ENCODE peak calls at places on chromosomes 5 and 9, in nine cellular contexts. One of them, this sample, is unnamed.

GRCh38 chr5:77167695-77168111 is 42.8 kb upstream of the PDE8B start:
- DNase-seq in nephron progenitor cell: no peak
- DNase-seq in OCI-LY7: no peak
- DNase-seq in tibial nerve: no peak
- DNase-seq in fibroblast of lung: peak
- DNase-seq in fibroblast of villous mesenchyme: peak
- DNase-seq in colonic mucosa: no peak
- DNase-seq in CD4-positive, alpha-beta T cell: no peak
- DNase-seq in A549: peak
- DNase-seq in this sample: no peak

GRCh38 chr5:172010278-172010677 is 3.8 kb upstream of the FBXW11 start:
- DNase-seq in nephron progenitor cell: no peak
- DNase-seq in OCI-LY7: peak
- DNase-seq in tibial nerve: no peak
- DNase-seq in fibroblast of lung: peak
- DNase-seq in fibroblast of villous mesenchyme: peak
- DNase-seq in colonic mucosa: no peak
- DNase-seq in CD4-positive, alpha-beta T cell: no peak
- DNase-seq in A549: no peak
- DNase-seq in this sample: no peak

GRCh38 chr5:158943569-158943968 is 156.1 kb downstream of the EBF1 start:
- DNase-seq in nephron progenitor cell: no peak
- DNase-seq in OCI-LY7: no peak
- DNase-seq in tibial nerve: no peak
- DNase-seq in fibroblast of lung: no peak
- DNase-seq in fibroblast of villous mesenchyme: no peak
- DNase-seq in colonic mucosa: no peak
- DNase-seq in CD4-positive, alpha-beta T cell: no peak
- DNase-seq in A549: no peak
- DNase-seq in this sample: no peak

GRCh38 chr9:95225016-95225745 is 92.3 kb downstream of the FANCC start:
- DNase-seq in nephron progenitor cell: no peak
- DNase-seq in OCI-LY7: no peak
- DNase-seq in tibial nerve: no peak
- DNase-seq in fibroblast of lung: no peak
- DNase-seq in fibroblast of villous mesenchyme: peak
- DNase-seq in colonic mucosa: no peak
- DNase-seq in CD4-positive, alpha-beta T cell: no peak
- DNase-seq in A549: no peak
- DNase-seq in this sample: no peak

GRCh38 chr5:53249529-53249928 is 140.0 kb upstream of the MOCS2 start:
- DNase-seq in nephron progenitor cell: no peak
- DNase-seq in OCI-LY7: no peak
- DNase-seq in tibial nerve: no peak
- DNase-seq in fibroblast of lung: peak
- DNase-seq in fibroblast of villous mesenchyme: peak
- DNase-seq in colonic mucosa: no peak
- DNase-seq in CD4-positive, alpha-beta T cell: no peak
- DNase-seq in A549: peak
- DNase-seq in this sample: no peak

GRCh38 chr5:116454417-116454927 is 120.2 kb downstream of the SEMA6A start:
- DNase-seq in nephron progenitor cell: no peak
- DNase-seq in OCI-LY7: no peak
- DNase-seq in tibial nerve: no peak
- DNase-seq in fibroblast of lung: peak
- DNase-seq in fibroblast of villous mesenchyme: peak
- DNase-seq in colonic mucosa: no peak
- DNase-seq in CD4-positive, alpha-beta T cell: no peak
- DNase-seq in A549: no peak
- DNase-seq in this sample: peak

GRCh38 chr5:153151558-153151957 is 338.9 kb upstream of the GRIA1 start:
- DNase-seq in nephron progenitor cell: no peak
- DNase-seq in OCI-LY7: no peak
- DNase-seq in tibial nerve: no peak
- DNase-seq in fibroblast of lung: no peak
- DNase-seq in fibroblast of villous mesenchyme: no peak
- DNase-seq in colonic mucosa: no peak
- DNase-seq in CD4-positive, alpha-beta T cell: no peak
- DNase-seq in A549: no peak
- DNase-seq in this sample: no peak

GRCh38 chr5:140926903-140927573 is 939 bp downstream of the PCDHAC1 start:
- DNase-seq in nephron progenitor cell: peak
- DNase-seq in OCI-LY7: no peak
- DNase-seq in tibial nerve: no peak
- DNase-seq in fibroblast of lung: peak
- DNase-seq in fibroblast of villous mesenchyme: peak
- DNase-seq in colonic mucosa: no peak
- DNase-seq in CD4-positive, alpha-beta T cell: no peak
- DNase-seq in A549: no peak
- DNase-seq in this sample: no peak

GRCh38 chr5:172766287-172767104 is 4.5 kb downstream of the DUSP1 start:
- DNase-seq in nephron progenitor cell: no peak
- DNase-seq in OCI-LY7: no peak
- DNase-seq in tibial nerve: peak
- DNase-seq in fibroblast of lung: peak
- DNase-seq in fibroblast of villous mesenchyme: peak
- DNase-seq in colonic mucosa: no peak
- DNase-seq in CD4-positive, alpha-beta T cell: no peak
- DNase-seq in A549: no peak
- DNase-seq in this sample: no peak

GRCh38 chr5:6753851-6754250 is 40.6 kb downstream of the TENT4A start:
- DNase-seq in nephron progenitor cell: no peak
- DNase-seq in OCI-LY7: no peak
- DNase-seq in tibial nerve: no peak
- DNase-seq in fibroblast of lung: no peak
- DNase-seq in fibroblast of villous mesenchyme: no peak
- DNase-seq in colonic mucosa: no peak
- DNase-seq in CD4-positive, alpha-beta T cell: no peak
- DNase-seq in A549: no peak
- DNase-seq in this sample: no peak

GRCh38 chr5:3517331-3517730 is 78.3 kb upstream of the IRX1 start:
- DNase-seq in nephron progenitor cell: peak
- DNase-seq in OCI-LY7: no peak
- DNase-seq in tibial nerve: no peak
- DNase-seq in fibroblast of lung: no peak
- DNase-seq in fibroblast of villous mesenchyme: no peak
- DNase-seq in colonic mucosa: no peak
- DNase-seq in CD4-positive, alpha-beta T cell: no peak
- DNase-seq in A549: no peak
- DNase-seq in this sample: no peak

GRCh38 chr5:145978672-145979071 is 42.3 kb downstream of the SH3RF2 start:
- DNase-seq in nephron progenitor cell: no peak
- DNase-seq in OCI-LY7: no peak
- DNase-seq in tibial nerve: no peak
- DNase-seq in fibroblast of lung: peak
- DNase-seq in fibroblast of villous mesenchyme: no peak
- DNase-seq in colonic mucosa: peak
- DNase-seq in CD4-positive, alpha-beta T cell: no peak
- DNase-seq in A549: no peak
- DNase-seq in this sample: no peak

GRCh38 chr9:124267271-124267807 is 9.6 kb downstream of the NEK6 start:
- DNase-seq in nephron progenitor cell: no peak
- DNase-seq in OCI-LY7: peak
- DNase-seq in tibial nerve: peak
- DNase-seq in fibroblast of lung: peak
- DNase-seq in fibroblast of villous mesenchyme: peak
- DNase-seq in colonic mucosa: peak
- DNase-seq in CD4-positive, alpha-beta T cell: no peak
- DNase-seq in A549: peak
- DNase-seq in this sample: no peak

GRCh38 chr9:127927457-127928231 is 2.9 kb downstream of the PIP5KL1 start:
- DNase-seq in nephron progenitor cell: peak
- DNase-seq in OCI-LY7: peak
- DNase-seq in tibial nerve: no peak
- DNase-seq in fibroblast of lung: no peak
- DNase-seq in fibroblast of villous mesenchyme: no peak
- DNase-seq in colonic mucosa: peak
- DNase-seq in CD4-positive, alpha-beta T cell: peak
- DNase-seq in A549: no peak
- DNase-seq in this sample: no peak

GRCh38 chr9:105877719-105878118 is 183.4 kb downstream of the TMEM38B start:
- DNase-seq in nephron progenitor cell: no peak
- DNase-seq in OCI-LY7: no peak
- DNase-seq in tibial nerve: no peak
- DNase-seq in fibroblast of lung: no peak
- DNase-seq in fibroblast of villous mesenchyme: no peak
- DNase-seq in colonic mucosa: no peak
- DNase-seq in CD4-positive, alpha-beta T cell: no peak
- DNase-seq in A549: no peak
- DNase-seq in this sample: no peak

GRCh38 chr5:37519304-37519703 is 140.2 kb downstream of the WDR70 start:
- DNase-seq in nephron progenitor cell: no peak
- DNase-seq in OCI-LY7: no peak
- DNase-seq in tibial nerve: no peak
- DNase-seq in fibroblast of lung: no peak
- DNase-seq in fibroblast of villous mesenchyme: no peak
- DNase-seq in colonic mucosa: no peak
- DNase-seq in CD4-positive, alpha-beta T cell: no peak
- DNase-seq in A549: no peak
- DNase-seq in this sample: no peak

GRCh38 chr9:124345751-124346281 is 69.4 kb downstream of the PSMB7 start:
- DNase-seq in nephron progenitor cell: no peak
- DNase-seq in OCI-LY7: no peak
- DNase-seq in tibial nerve: no peak
- DNase-seq in fibroblast of lung: no peak
- DNase-seq in fibroblast of villous mesenchyme: no peak
- DNase-seq in colonic mucosa: no peak
- DNase-seq in CD4-positive, alpha-beta T cell: no peak
- DNase-seq in A549: no peak
- DNase-seq in this sample: peak

GRCh38 chr5:106959447-106959846 is 711.3 kb downstream of the EFNA5 start:
- DNase-seq in nephron progenitor cell: no peak
- DNase-seq in OCI-LY7: no peak
- DNase-seq in tibial nerve: no peak
- DNase-seq in fibroblast of lung: peak
- DNase-seq in fibroblast of villous mesenchyme: no peak
- DNase-seq in colonic mucosa: peak
- DNase-seq in CD4-positive, alpha-beta T cell: no peak
- DNase-seq in A549: no peak
- DNase-seq in this sample: no peak

GRCh38 chr9:119667163-119667562 is 297.9 kb upstream of the BRINP1 start:
- DNase-seq in nephron progenitor cell: no peak
- DNase-seq in OCI-LY7: peak
- DNase-seq in tibial nerve: no peak
- DNase-seq in fibroblast of lung: no peak
- DNase-seq in fibroblast of villous mesenchyme: no peak
- DNase-seq in colonic mucosa: no peak
- DNase-seq in CD4-positive, alpha-beta T cell: no peak
- DNase-seq in A549: no peak
- DNase-seq in this sample: no peak
- TF ChIP-seq CTCF in nephron progenitor cell: no peak
- TF ChIP-seq CTCF in OCI-LY7: no peak
- TF ChIP-seq CTCF in tibial nerve: no peak
- TF ChIP-seq CTCF in fibroblast of lung: no peak
- TF ChIP-seq CTCF in fibroblast of villous mesenchyme: no peak
- TF ChIP-seq CTCF in colonic mucosa: no peak
- TF ChIP-seq CTCF in CD4-positive, alpha-beta T cell: no peak
- TF ChIP-seq CTCF in A549: no peak
- TF ChIP-seq CTCF in this sample: no peak

DNA sequence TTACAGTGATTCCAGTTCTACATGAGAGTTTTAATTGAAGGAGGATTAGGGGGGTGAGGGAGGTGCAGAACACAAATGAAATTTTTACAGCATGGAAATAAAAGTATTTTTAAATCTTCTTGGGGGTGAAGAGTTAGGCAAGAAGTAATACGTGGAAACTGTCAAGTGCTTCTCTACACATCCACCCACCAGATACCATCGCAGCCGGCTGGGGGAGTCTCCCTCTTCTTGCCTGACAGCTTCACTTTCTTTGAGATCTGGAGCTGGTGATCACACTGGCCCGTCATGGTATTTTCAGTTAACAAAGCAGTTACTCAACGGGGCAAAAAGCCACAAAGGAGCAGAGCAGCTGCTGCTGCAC is 2.6 kb upstream of the NR4A3 start:
- DNase-seq in nephron progenitor cell: no peak
- DNase-seq in OCI-LY7: no peak
- DNase-seq in tibial nerve: no peak
- DNase-seq in fibroblast of lung: no peak
- DNase-seq in fibroblast of villous mesenchyme: no peak
- DNase-seq in colonic mucosa: no peak
- DNase-seq in CD4-positive, alpha-beta T cell: no peak
- DNase-seq in A549: no peak
- DNase-seq in this sample: no peak
- TF ChIP-seq CTCF in nephron progenitor cell: no peak
- TF ChIP-seq CTCF in OCI-LY7: peak
- TF ChIP-seq CTCF in tibial nerve: no peak
- TF ChIP-seq CTCF in fibroblast of lung: no peak
- TF ChIP-seq CTCF in fibroblast of villous mesenchyme: no peak
- TF ChIP-seq CTCF in colonic mucosa: no peak
- TF ChIP-seq CTCF in CD4-positive, alpha-beta T cell: no peak
- TF ChIP-seq CTCF in A549: no peak
- TF ChIP-seq CTCF in this sample: no peak

GRCh38 chr9:2336055-2336454 is 285.5 kb upstream of the VLDLR start:
- DNase-seq in nephron progenitor cell: no peak
- DNase-seq in OCI-LY7: no peak
- DNase-seq in tibial nerve: no peak
- DNase-seq in fibroblast of lung: no peak
- DNase-seq in fibroblast of villous mesenchyme: peak
- DNase-seq in colonic mucosa: no peak
- DNase-seq in CD4-positive, alpha-beta T cell: no peak
- DNase-seq in A549: no peak
- DNase-seq in this sample: no peak
- TF ChIP-seq CTCF in nephron progenitor cell: no peak
- TF ChIP-seq CTCF in OCI-LY7: peak
- TF ChIP-seq CTCF in tibial nerve: no peak
- TF ChIP-seq CTCF in fibroblast of lung: peak
- TF ChIP-seq CTCF in fibroblast of villous mesenchyme: peak
- TF ChIP-seq CTCF in colonic mucosa: no peak
- TF ChIP-seq CTCF in CD4-positive, alpha-beta T cell: no peak
- TF ChIP-seq CTCF in A549: peak
- TF ChIP-seq CTCF in this sample: no peak

DNA sequence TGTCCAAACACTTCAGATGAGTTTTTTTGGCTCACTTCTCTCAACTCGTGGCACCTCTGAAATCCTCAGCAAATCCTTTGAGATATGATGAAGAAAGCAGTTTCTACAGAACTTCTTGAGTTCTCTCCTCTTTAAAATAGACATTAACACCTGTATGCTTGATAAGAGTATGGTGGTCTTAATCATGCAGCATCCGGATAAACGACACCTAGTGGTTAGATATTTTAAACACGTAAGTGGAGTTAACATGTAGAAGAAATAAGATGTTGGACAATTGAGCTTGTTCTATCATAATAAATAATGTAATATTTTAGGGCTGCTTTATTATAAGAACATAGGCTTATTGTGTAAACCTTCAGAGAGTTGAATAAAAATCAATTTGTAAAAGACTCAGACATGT is 324.8 kb downstream of the CYLC2 start:
- DNase-seq in nephron progenitor cell: no peak
- DNase-seq in OCI-LY7: peak
- DNase-seq in tibial nerve: no peak
- DNase-seq in fibroblast of lung: no peak
- DNase-seq in fibroblast of villous mesenchyme: no peak
- DNase-seq in colonic mucosa: no peak
- DNase-seq in CD4-positive, alpha-beta T cell: no peak
- DNase-seq in A549: no peak
- DNase-seq in this sample: no peak
- TF ChIP-seq CTCF in nephron progenitor cell: peak
- TF ChIP-seq CTCF in OCI-LY7: peak
- TF ChIP-seq CTCF in tibial nerve: no peak
- TF ChIP-seq CTCF in fibroblast of lung: no peak
- TF ChIP-seq CTCF in fibroblast of villous mesenchyme: no peak
- TF ChIP-seq CTCF in colonic mucosa: no peak
- TF ChIP-seq CTCF in CD4-positive, alpha-beta T cell: no peak
- TF ChIP-seq CTCF in A549: no peak
- TF ChIP-seq CTCF in this sample: no peak